ENCODE peak calls at places on chromosomes 11 and 22, in seven cellular contexts. Z is AG04450, R is uterus, I is tibial artery, A is AG10803, M is AG09309, J is tibial nerve. N is an unnamed sample.

GRCh38 chr22:41550952-41551491 is 6.8 kb upstream of the POLR3H start:
- DNase-seq in Z (no peak), R (no peak), I (no peak), A (no peak), M (no peak), J (no peak), N (no peak)

GRCh38 chr11:86669424-86669823 is 3.0 kb downstream of the ME3 start:
- DNase-seq in Z (no peak), R (no peak), I (no peak), A (no peak), M (no peak), J (no peak), N (no peak)

GRCh38 chr11:10534331-10534730 is 6.7 kb downstream of the RNF141 start:
- DNase-seq in Z (no peak), R (no peak), I (no peak), A (no peak), M (no peak), J (no peak), N (no peak)

GRCh38 chr11:19352736-19353110 is 112.0 kb upstream of the E2F8 start:
- DNase-seq in Z (no peak), R (no peak), I (no peak), A (no peak), M (no peak), J (no peak), N (no peak)

GRCh38 chr11:66476841-66477251 is 3.4 kb upstream of the DPP3 start:
- DNase-seq in Z (no peak), R (no peak), I (no peak), A (no peak), M (no peak), J (no peak), N (no peak)

GRCh38 chr11:115990004-115990447 is 485.8 kb upstream of the CADM1 start:
- DNase-seq in Z (no peak), R (no peak), I (no peak), A (no peak), M (no peak), J (no peak), N (no peak)

GRCh38 chr11:17385926-17386325 is 2.5 kb downstream of the KCNJ11 start:
- DNase-seq in Z (no peak), R (no peak), I (no peak), A (no peak), M (no peak), J (no peak), N (no peak)

GRCh38 chr11:122179966-122180365 is 64.0 kb upstream of the BLID start:
- DNase-seq in Z (no peak), R (no peak), I (no peak), A (no peak), M (no peak), J (no peak), N (no peak)

GRCh38 chr11:403021-403760 is 9.2 kb downstream of the PKP3 start:
- DNase-seq in Z (no peak), R (no peak), I (no peak), A (no peak), M (no peak), J (no peak), N (no peak)

GRCh38 chr11:126832387-126832786 is 168.2 kb downstream of the KIRREL3 start:
- DNase-seq in Z (no peak), R (no peak), I (no peak), A (no peak), M (no peak), J (no peak), N (no peak)

GRCh38 chr11:83092488-83093384 is 21.0 kb upstream of the RAB30 start:
- DNase-seq in Z (no peak), R (peak), I (no peak), A (no peak), M (no peak), J (no peak), N (no peak)

GRCh38 chr11:94768602-94769511 is 701 bp downstream of the AMOTL1 start:
- DNase-seq in Z (no peak), R (peak), I (peak), A (no peak), M (no peak), J (peak), N (no peak)

GRCh38 chr11:22338465-22338810 is 257 bp downstream of the SLC17A6 start:
- DNase-seq in Z (no peak), R (no peak), I (no peak), A (no peak), M (no peak), J (no peak), N (no peak)

GRCh38 chr11:32173435-32173834 is 82.6 kb downstream of the RCN1 start:
- DNase-seq in Z (peak), R (peak), I (peak), A (peak), M (peak), J (peak), N (peak)

GRCh38 chr11:67415501-67416304 is at the start of gene CARNS1:
- DNase-seq in Z (no peak), R (no peak), I (no peak), A (no peak), M (no peak), J (no peak), N (no peak)

GRCh38 chr11:110704210-110704864 is 7.9 kb downstream of the ARHGAP20 start:
- DNase-seq in Z (no peak), R (no peak), I (no peak), A (no peak), M (no peak), J (no peak), N (no peak)

GRCh38 chr11:46701078-46701654 is 335 bp downstream of the ZNF408 start:
- DNase-seq in Z (no peak), R (no peak), I (no peak), A (no peak), M (no peak), J (no peak), N (no peak)

GRCh38 chr11:103798029-103798428 is 238.4 kb upstream of the DDI1 start:
- DNase-seq in Z (peak), R (no peak), I (no peak), A (peak), M (peak), J (no peak), N (peak)

GRCh38 chr11:78441956-78442355 is 24.3 kb upstream of the GAB2 start:
- DNase-seq in Z (no peak), R (no peak), I (no peak), A (no peak), M (no peak), J (no peak), N (no peak)

GRCh38 chr11:8060146-8060719 is 20.8 kb upstream of the TUB start:
- DNase-seq in Z (no peak), R (peak), I (peak), A (no peak), M (no peak), J (no peak), N (no peak)

GRCh38 chr11:15526859-15527450 is 412.2 kb downstream of the INSC start:
- DNase-seq in Z (no peak), R (no peak), I (no peak), A (no peak), M (no peak), J (no peak), N (no peak)

GRCh38 chr22:29846290-29846689 is 8.2 kb upstream of the ASCC2 start:
- DNase-seq in Z (no peak), R (no peak), I (no peak), A (no peak), M (no peak), J (no peak), N (no peak)

GRCh38 chr11:109350091-109350490 is 71.9 kb upstream of the C11orf87 start:
- DNase-seq in Z (no peak), R (no peak), I (no peak), A (no peak), M (no peak), J (no peak), N (no peak)

GRCh38 chr22:42933783-42934144 is 76.7 kb upstream of the ARFGAP3 start:
- DNase-seq in Z (peak), R (no peak), I (no peak), A (peak), M (peak), J (peak), N (peak)

GRCh38 chr11:28674432-28675076 is 566.4 kb downstream of the METTL15 start:
- DNase-seq in Z (no peak), R (no peak), I (no peak), A (peak), M (peak), J (no peak), N (peak)

GRCh38 chr11:92886243-92886905 is 83.1 kb upstream of the MTNR1B start:
- DNase-seq in Z (peak), R (peak), I (no peak), A (peak), M (peak), J (peak), N (peak)

GRCh38 chr22:17772249-17772962 is 1.9 kb downstream of the BID start:
- DNase-seq in Z (no peak), R (no peak), I (no peak), A (no peak), M (no peak), J (no peak), N (no peak)

GRCh38 chr11:96744697-96745096 is 354.9 kb downstream of the JRKL start:
- DNase-seq in Z (no peak), R (no peak), I (no peak), A (peak), M (peak), J (no peak), N (no peak)

GRCh38 chr11:62664405-62665074 is 470 bp downstream of the C11orf98 start:
- DNase-seq in Z (no peak), R (peak), I (no peak), A (peak), M (no peak), J (no peak), N (no peak)

GRCh38 chr11:17714356-17714854 is 5.0 kb upstream of the MYOD1 start:
- DNase-seq in Z (no peak), R (no peak), I (peak), A (no peak), M (no peak), J (no peak), N (no peak)

GRCh38 chr11:83249972-83250593 is 36.1 kb downstream of the CCDC90B start:
- DNase-seq in Z (peak), R (peak), I (no peak), A (peak), M (no peak), J (peak), N (peak)

GRCh38 chr22:22890085-22890484 is 2.5 kb downstream of the IGLL5 start:
- DNase-seq in Z (no peak), R (no peak), I (no peak), A (no peak), M (no peak), J (no peak), N (no peak)
- H3K4me3 ChIP-seq in Z (no peak), R (no peak), I (no peak), A (no peak), M (no peak), J (no peak), N (no peak)

GRCh38 chr11:113375402-113375801 is 12.2 kb upstream of the ANKK1 start:
- DNase-seq in Z (no peak), R (no peak), I (no peak), A (no peak), M (no peak), J (no peak), N (no peak)

GRCh38 chr11:113376156-113376555 is 11.4 kb upstream of the ANKK1 start:
- DNase-seq in Z (peak), R (no peak), I (no peak), A (no peak), M (no peak), J (no peak), N (peak)

GRCh38 chr11:113377606-113378005 is 10.0 kb upstream of the ANKK1 start:
- DNase-seq in Z (no peak), R (no peak), I (no peak), A (peak), M (no peak), J (no peak), N (peak)

GRCh38 chr11:113378692-113379091 is 8.9 kb upstream of the ANKK1 start:
- DNase-seq in Z (no peak), R (no peak), I (no peak), A (no peak), M (no peak), J (no peak), N (no peak)

GRCh38 chr11:113378013-113378412 is 9.6 kb upstream of the ANKK1 start:
- DNase-seq in Z (no peak), R (no peak), I (no peak), A (no peak), M (no peak), J (no peak), N (no peak)
- H3K4me3 ChIP-seq in Z (no peak), R (no peak), I (no peak), A (no peak), M (no peak), J (no peak), N (no peak)

GRCh38 chr11:34356918-34357645 is 728 bp downstream of the ABTB2 start:
- DNase-seq in Z (no peak), R (peak), I (peak), A (peak), M (no peak), J (peak), N (no peak)

GRCh38 chr11:34354782-34355181 is 3.0 kb downstream of the ABTB2 start:
- DNase-seq in Z (no peak), R (no peak), I (no peak), A (peak), M (no peak), J (no peak), N (no peak)

GRCh38 chr11:34355726-34356125 is 2.1 kb downstream of the ABTB2 start:
- DNase-seq in Z (no peak), R (no peak), I (no peak), A (no peak), M (no peak), J (no peak), N (no peak)

GRCh38 chr11:34356576-34356917 is 1.3 kb downstream of the ABTB2 start:
- DNase-seq in Z (no peak), R (peak), I (peak), A (peak), M (no peak), J (no peak), N (no peak)

GRCh38 chr11:34356130-34356529 is 1.7 kb downstream of the ABTB2 start:
- DNase-seq in Z (no peak), R (no peak), I (no peak), A (no peak), M (no peak), J (no peak), N (no peak)
- H3K4me3 ChIP-seq in Z (peak), R (peak), I (peak), A (peak), M (peak), J (peak), N (peak)

DNA sequence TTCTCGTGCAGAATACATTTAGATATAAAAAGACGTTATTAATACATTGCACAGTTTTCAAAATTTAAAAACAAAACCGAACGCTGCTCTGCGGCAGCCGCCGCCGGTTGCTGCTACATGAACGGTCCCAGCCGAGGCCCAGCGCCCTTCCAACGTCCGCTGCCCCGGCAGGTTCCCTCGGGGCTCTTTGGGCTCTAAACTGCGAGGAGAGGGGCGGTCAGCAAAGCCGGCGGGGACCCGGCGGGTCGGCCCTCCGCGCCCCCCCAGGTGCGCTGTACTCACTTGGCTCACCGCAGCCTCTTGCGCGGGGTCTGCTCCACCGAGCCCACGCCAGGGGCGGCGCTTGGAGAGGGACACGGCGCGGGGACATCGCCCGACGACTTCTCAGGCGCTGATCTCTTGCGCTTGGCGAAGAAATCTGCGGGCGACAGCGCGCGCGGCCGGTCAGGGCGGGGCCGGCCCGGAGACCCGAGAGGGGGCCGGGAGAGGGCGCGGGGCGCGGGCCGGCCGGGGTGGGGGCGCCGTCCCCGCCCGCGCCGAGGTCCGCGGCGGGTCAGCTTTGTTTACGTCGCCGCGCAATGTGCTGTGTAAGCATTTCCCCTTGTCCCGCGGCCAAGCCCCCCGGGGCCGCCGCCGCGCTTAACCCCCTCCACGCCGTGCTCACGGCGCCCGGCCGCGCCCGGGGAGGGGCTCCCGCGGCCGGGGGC is 1.7 kb downstream of the CDKN1C start:
- DNase-seq in Z (no peak), R (no peak), I (no peak), A (no peak), M (no peak), J (no peak), N (no peak)
- H3K4me3 ChIP-seq in Z (peak), R (peak), I (peak), A (peak), M (peak), J (peak), N (peak)

GRCh38 chr11:68707527-68707926 is 23.2 kb downstream of the GAL start:
- DNase-seq in Z (no peak), R (no peak), I (no peak), A (no peak), M (no peak), J (no peak), N (no peak)

GRCh38 chr11:68710445-68710844 is 26.1 kb downstream of the GAL start:
- DNase-seq in Z (no peak), R (no peak), I (no peak), A (no peak), M (no peak), J (no peak), N (no peak)

GRCh38 chr11:68714047-68714856 is 29.9 kb downstream of the GAL start:
- DNase-seq in Z (no peak), R (no peak), I (no peak), A (no peak), M (no peak), J (no peak), N (no peak)

GRCh38 chr11:68709064-68709463 is 24.7 kb downstream of the GAL start:
- DNase-seq in Z (no peak), R (no peak), I (no peak), A (no peak), M (no peak), J (no peak), N (no peak)

DNA sequence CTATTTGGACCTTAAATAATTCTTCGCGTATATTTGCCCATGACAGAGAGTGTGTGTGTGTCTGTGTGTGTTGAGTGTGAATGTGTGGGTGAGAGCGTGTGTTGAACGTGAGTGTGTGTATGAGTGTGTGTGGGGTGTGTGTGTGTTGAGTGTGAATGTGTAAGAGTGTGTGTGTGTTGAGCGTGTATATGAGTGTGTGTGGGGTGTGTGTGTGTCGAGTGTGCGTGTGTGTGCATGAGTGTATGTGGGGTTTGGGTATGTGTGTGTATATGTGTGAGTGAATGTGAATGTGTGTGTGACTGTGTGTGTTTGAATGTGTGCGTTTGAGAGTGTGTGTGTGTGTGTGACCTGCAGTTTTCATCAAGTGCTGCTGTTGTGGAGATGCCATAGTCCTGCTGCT is 26.8 kb downstream of the GAL start:
- DNase-seq in Z (no peak), R (no peak), I (no peak), A (no peak), M (no peak), J (no peak), N (no peak)
- H3K4me3 ChIP-seq in Z (no peak), R (no peak), I (no peak), A (no peak), M (no peak), J (no peak), N (no peak)

GRCh38 chr11:70230151-70230839 is 27.2 kb downstream of the FADD start:
- DNase-seq in Z (no peak), R (no peak), I (no peak), A (peak), M (no peak), J (no peak), N (no peak)
- H3K4me3 ChIP-seq in Z (no peak), R (no peak), I (no peak), A (no peak), M (no peak), J (no peak), N (no peak)

DNA sequence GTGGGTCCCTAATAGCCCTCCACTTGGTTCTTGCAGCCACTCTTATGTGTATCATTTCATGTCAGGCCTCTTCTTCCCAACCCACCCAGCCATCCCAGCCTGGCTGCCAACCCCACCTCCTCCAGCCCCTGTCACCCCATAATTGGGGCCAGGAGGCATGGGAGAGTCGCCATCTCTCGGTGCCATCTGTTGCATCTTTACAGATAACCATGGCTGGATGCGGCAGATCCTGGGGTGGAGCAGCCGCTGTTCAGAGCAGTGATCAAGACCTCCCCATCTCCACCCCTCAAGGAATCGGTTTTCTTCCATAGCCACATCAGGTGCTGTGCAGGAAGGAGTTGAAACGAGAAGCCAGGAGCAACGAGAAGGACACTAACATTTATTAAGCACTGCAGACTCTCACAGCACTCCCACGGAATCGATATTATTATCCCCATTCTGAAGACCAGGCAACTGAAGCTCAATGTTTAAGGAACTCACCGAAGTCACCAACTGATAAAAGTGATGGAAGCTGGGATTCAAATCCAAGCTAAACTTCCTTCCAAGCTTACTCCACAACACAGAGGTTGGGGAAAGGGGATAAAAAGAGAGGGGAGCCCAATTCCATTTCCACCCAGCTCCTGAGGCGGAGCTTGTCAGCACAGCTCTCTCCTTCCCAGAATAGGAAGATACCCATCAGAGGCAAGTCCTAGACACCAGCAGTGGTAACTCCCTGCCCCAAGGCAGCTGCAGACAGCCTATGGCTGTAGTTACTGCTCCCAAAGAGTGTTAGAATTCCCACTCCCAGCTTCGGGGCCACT is 2.7 kb downstream of the SLC43A1 start:
- DNase-seq in Z (no peak), R (no peak), I (no peak), A (no peak), M (no peak), J (no peak), N (no peak)
- H3K4me3 ChIP-seq in Z (peak), R (no peak), I (no peak), A (no peak), M (no peak), J (no peak), N (no peak)

N was measured in skeletal muscle cell.